ENCODE peak calls at places on chromosomes 5 and 9, in ten cellular contexts. One of them, this sample, is unnamed.

GRCh38 chr5:93017854-93018253 is 563.2 kb downstream of the NR2F1-AS1 start:
- DNase-seq in stimulated activated CD8-positive, alpha-beta memory T cell treated with anti-CD3 and anti-CD28 coated beads, Interleukin-7, amount 100 ng/mL, for 1 hour: no peak
- DNase-seq in naive thymus-derived CD8-positive, alpha-beta T cell: no peak
- DNase-seq in T-cell: no peak
- DNase-seq in mucosa of gallbladder: no peak
- DNase-seq in ACHN: no peak
- DNase-seq in PC-3: peak; percentile 91
- DNase-seq in astrocyte of the cerebellum: peak; percentile 34
- DNase-seq in activated naive CD4-positive, alpha-beta T cell treated with anti-CD3 and anti-CD28 coated beads, Interleukin-2, amount 50 U/mL, for 72 hours: no peak
- DNase-seq in hepatocyte: no peak
- DNase-seq in this sample: no peak

GRCh38 chr5:147390654-147391053 is 119.2 kb downstream of the DPYSL3 start:
- DNase-seq in stimulated activated CD8-positive, alpha-beta memory T cell treated with anti-CD3 and anti-CD28 coated beads, Interleukin-7, amount 100 ng/mL, for 1 hour: no peak
- DNase-seq in naive thymus-derived CD8-positive, alpha-beta T cell: no peak
- DNase-seq in T-cell: no peak
- DNase-seq in mucosa of gallbladder: no peak
- DNase-seq in ACHN: no peak
- DNase-seq in PC-3: no peak
- DNase-seq in astrocyte of the cerebellum: no peak
- DNase-seq in activated naive CD4-positive, alpha-beta T cell treated with anti-CD3 and anti-CD28 coated beads, Interleukin-2, amount 50 U/mL, for 72 hours: no peak
- DNase-seq in hepatocyte: no peak
- DNase-seq in this sample: no peak

GRCh38 chr9:3507395-3508077 is 18.3 kb downstream of the RFX3 start:
- DNase-seq in stimulated activated CD8-positive, alpha-beta memory T cell treated with anti-CD3 and anti-CD28 coated beads, Interleukin-7, amount 100 ng/mL, for 1 hour: no peak
- DNase-seq in naive thymus-derived CD8-positive, alpha-beta T cell: no peak
- DNase-seq in T-cell: no peak
- DNase-seq in mucosa of gallbladder: no peak
- DNase-seq in ACHN: no peak
- DNase-seq in PC-3: no peak
- DNase-seq in astrocyte of the cerebellum: no peak
- DNase-seq in activated naive CD4-positive, alpha-beta T cell treated with anti-CD3 and anti-CD28 coated beads, Interleukin-2, amount 50 U/mL, for 72 hours: no peak
- DNase-seq in hepatocyte: no peak
- DNase-seq in this sample: no peak

GRCh38 chr5:138544171-138545134 is 1.4 kb upstream of the ETF1 start:
- DNase-seq in stimulated activated CD8-positive, alpha-beta memory T cell treated with anti-CD3 and anti-CD28 coated beads, Interleukin-7, amount 100 ng/mL, for 1 hour: no peak
- DNase-seq in naive thymus-derived CD8-positive, alpha-beta T cell: no peak
- DNase-seq in T-cell: no peak
- DNase-seq in mucosa of gallbladder: no peak
- DNase-seq in ACHN: peak; percentile 24
- DNase-seq in PC-3: peak; percentile 25
- DNase-seq in astrocyte of the cerebellum: no peak
- DNase-seq in activated naive CD4-positive, alpha-beta T cell treated with anti-CD3 and anti-CD28 coated beads, Interleukin-2, amount 50 U/mL, for 72 hours: no peak
- DNase-seq in hepatocyte: peak; percentile 23
- DNase-seq in this sample: peak; percentile 38

GRCh38 chr5:72146056-72146455 is 38.8 kb downstream of the MAP1B start:
- DNase-seq in stimulated activated CD8-positive, alpha-beta memory T cell treated with anti-CD3 and anti-CD28 coated beads, Interleukin-7, amount 100 ng/mL, for 1 hour: no peak
- DNase-seq in naive thymus-derived CD8-positive, alpha-beta T cell: no peak
- DNase-seq in T-cell: no peak
- DNase-seq in mucosa of gallbladder: no peak
- DNase-seq in ACHN: no peak
- DNase-seq in PC-3: no peak
- DNase-seq in astrocyte of the cerebellum: no peak
- DNase-seq in activated naive CD4-positive, alpha-beta T cell treated with anti-CD3 and anti-CD28 coated beads, Interleukin-2, amount 50 U/mL, for 72 hours: no peak
- DNase-seq in hepatocyte: no peak
- DNase-seq in this sample: no peak

GRCh38 chr5:119354522-119355243 is 1.1 kb upstream of the TNFAIP8 start:
- DNase-seq in stimulated activated CD8-positive, alpha-beta memory T cell treated with anti-CD3 and anti-CD28 coated beads, Interleukin-7, amount 100 ng/mL, for 1 hour: no peak
- DNase-seq in naive thymus-derived CD8-positive, alpha-beta T cell: no peak
- DNase-seq in T-cell: no peak
- DNase-seq in mucosa of gallbladder: no peak
- DNase-seq in ACHN: no peak
- DNase-seq in PC-3: no peak
- DNase-seq in astrocyte of the cerebellum: no peak
- DNase-seq in activated naive CD4-positive, alpha-beta T cell treated with anti-CD3 and anti-CD28 coated beads, Interleukin-2, amount 50 U/mL, for 72 hours: no peak
- DNase-seq in hepatocyte: no peak
- DNase-seq in this sample: no peak

GRCh38 chr5:181200816-181201215 is 4.2 kb downstream of the TRIM7 start:
- DNase-seq in stimulated activated CD8-positive, alpha-beta memory T cell treated with anti-CD3 and anti-CD28 coated beads, Interleukin-7, amount 100 ng/mL, for 1 hour: no peak
- DNase-seq in naive thymus-derived CD8-positive, alpha-beta T cell: no peak
- DNase-seq in T-cell: no peak
- DNase-seq in mucosa of gallbladder: no peak
- DNase-seq in ACHN: no peak
- DNase-seq in PC-3: no peak
- DNase-seq in astrocyte of the cerebellum: no peak
- DNase-seq in activated naive CD4-positive, alpha-beta T cell treated with anti-CD3 and anti-CD28 coated beads, Interleukin-2, amount 50 U/mL, for 72 hours: no peak
- DNase-seq in hepatocyte: no peak
- DNase-seq in this sample: no peak

GRCh38 chr5:8769631-8770030 is 776.2 kb downstream of the SEMA5A start:
- DNase-seq in stimulated activated CD8-positive, alpha-beta memory T cell treated with anti-CD3 and anti-CD28 coated beads, Interleukin-7, amount 100 ng/mL, for 1 hour: no peak
- DNase-seq in naive thymus-derived CD8-positive, alpha-beta T cell: no peak
- DNase-seq in T-cell: no peak
- DNase-seq in mucosa of gallbladder: no peak
- DNase-seq in ACHN: no peak
- DNase-seq in PC-3: peak; percentile 30
- DNase-seq in astrocyte of the cerebellum: no peak
- DNase-seq in activated naive CD4-positive, alpha-beta T cell treated with anti-CD3 and anti-CD28 coated beads, Interleukin-2, amount 50 U/mL, for 72 hours: no peak
- DNase-seq in hepatocyte: no peak
- DNase-seq in this sample: no peak

GRCh38 chr5:129904102-129904666 is at the start of gene CHSY3:
- DNase-seq in stimulated activated CD8-positive, alpha-beta memory T cell treated with anti-CD3 and anti-CD28 coated beads, Interleukin-7, amount 100 ng/mL, for 1 hour: no peak
- DNase-seq in naive thymus-derived CD8-positive, alpha-beta T cell: no peak
- DNase-seq in T-cell: peak; percentile 3
- DNase-seq in mucosa of gallbladder: peak; percentile 83
- DNase-seq in ACHN: peak; percentile 79
- DNase-seq in PC-3: peak; percentile 54
- DNase-seq in astrocyte of the cerebellum: peak; percentile 22
- DNase-seq in activated naive CD4-positive, alpha-beta T cell treated with anti-CD3 and anti-CD28 coated beads, Interleukin-2, amount 50 U/mL, for 72 hours: no peak
- DNase-seq in hepatocyte: peak; percentile 93
- DNase-seq in this sample: no peak

GRCh38 chr5:1668141-1668721 is 131.4 kb downstream of the MRPL36 start:
- DNase-seq in stimulated activated CD8-positive, alpha-beta memory T cell treated with anti-CD3 and anti-CD28 coated beads, Interleukin-7, amount 100 ng/mL, for 1 hour: no peak
- DNase-seq in naive thymus-derived CD8-positive, alpha-beta T cell: no peak
- DNase-seq in T-cell: no peak
- DNase-seq in mucosa of gallbladder: no peak
- DNase-seq in ACHN: no peak
- DNase-seq in PC-3: no peak
- DNase-seq in astrocyte of the cerebellum: no peak
- DNase-seq in activated naive CD4-positive, alpha-beta T cell treated with anti-CD3 and anti-CD28 coated beads, Interleukin-2, amount 50 U/mL, for 72 hours: no peak
- DNase-seq in hepatocyte: peak; percentile 64
- DNase-seq in this sample: no peak

GRCh38 chr9:27784999-27785713 is 211.9 kb upstream of the C9orf72 start:
- DNase-seq in stimulated activated CD8-positive, alpha-beta memory T cell treated with anti-CD3 and anti-CD28 coated beads, Interleukin-7, amount 100 ng/mL, for 1 hour: no peak
- DNase-seq in naive thymus-derived CD8-positive, alpha-beta T cell: no peak
- DNase-seq in T-cell: no peak
- DNase-seq in mucosa of gallbladder: no peak
- DNase-seq in ACHN: no peak
- DNase-seq in PC-3: no peak
- DNase-seq in astrocyte of the cerebellum: no peak
- DNase-seq in activated naive CD4-positive, alpha-beta T cell treated with anti-CD3 and anti-CD28 coated beads, Interleukin-2, amount 50 U/mL, for 72 hours: peak; percentile 54
- DNase-seq in hepatocyte: no peak
- DNase-seq in this sample: no peak

GRCh38 chr9:108186996-108187395 is 668.8 kb downstream of the ACTL7B start:
- DNase-seq in stimulated activated CD8-positive, alpha-beta memory T cell treated with anti-CD3 and anti-CD28 coated beads, Interleukin-7, amount 100 ng/mL, for 1 hour: no peak
- DNase-seq in naive thymus-derived CD8-positive, alpha-beta T cell: no peak
- DNase-seq in T-cell: no peak
- DNase-seq in mucosa of gallbladder: peak; percentile 53
- DNase-seq in ACHN: no peak
- DNase-seq in PC-3: no peak
- DNase-seq in astrocyte of the cerebellum: peak; percentile 57
- DNase-seq in activated naive CD4-positive, alpha-beta T cell treated with anti-CD3 and anti-CD28 coated beads, Interleukin-2, amount 50 U/mL, for 72 hours: no peak
- DNase-seq in hepatocyte: no peak
- DNase-seq in this sample: no peak

GRCh38 chr9:90964101-90965020 is 162.7 kb downstream of the SYK start:
- DNase-seq in stimulated activated CD8-positive, alpha-beta memory T cell treated with anti-CD3 and anti-CD28 coated beads, Interleukin-7, amount 100 ng/mL, for 1 hour: no peak
- DNase-seq in naive thymus-derived CD8-positive, alpha-beta T cell: no peak
- DNase-seq in T-cell: no peak
- DNase-seq in mucosa of gallbladder: no peak
- DNase-seq in ACHN: no peak
- DNase-seq in PC-3: no peak
- DNase-seq in astrocyte of the cerebellum: no peak
- DNase-seq in activated naive CD4-positive, alpha-beta T cell treated with anti-CD3 and anti-CD28 coated beads, Interleukin-2, amount 50 U/mL, for 72 hours: no peak
- DNase-seq in hepatocyte: peak; percentile 47
- DNase-seq in this sample: peak; percentile 68